ENCODE peak calls at places on chromosomes 6 and 20, in four cellular contexts. D, M, O and B are unnamed samples.
A peak's percentile ranks its signal among the peaks of the same experiment; 100 is the strongest.

GRCh38 chr6:16316741-16317251 is 78.4 kb downstream of the GMPR start:
- ATAC-seq in D (peak; percentile 84), M (peak; percentile 44), O (peak; percentile 60), B (no peak)

GRCh38 chr6:52305948-52306767 is 21.6 kb upstream of the MCM3 start:
- ATAC-seq in D (no peak), M (no peak), O (no peak), B (no peak)

GRCh38 chr20:32672315-32672981 is 1.3 kb downstream of the C20orf203 start:
- ATAC-seq in D (peak; percentile 76), M (no peak), O (peak; percentile 54), B (no peak)

GRCh38 chr20:21681932-21682318 is 23.5 kb upstream of the PAX1 start:
- ATAC-seq in D (no peak), M (no peak), O (no peak), B (no peak)

GRCh38 chr6:40371621-40372020 is 215.5 kb downstream of the LRFN2 start:
- ATAC-seq in D (no peak), M (no peak), O (no peak), B (no peak)

GRCh38 chr6:108748063-108748462 is 100.2 kb upstream of the ARMC2 start:
- ATAC-seq in D (no peak), M (no peak), O (no peak), B (no peak)

GRCh38 chr6:157083343-157083742 is 240.0 kb downstream of the TMEM242 start:
- ATAC-seq in D (no peak), M (no peak), O (no peak), B (no peak)

GRCh38 chr20:2331092-2331491 is 35.3 kb downstream of the TGM3 start:
- ATAC-seq in D (no peak), M (no peak), O (no peak), B (no peak)

GRCh38 chr6:28724395-28724794 is 198.7 kb downstream of the GPX5 start:
- ATAC-seq in D (no peak), M (no peak), O (no peak), B (no peak)

GRCh38 chr6:12313992-12314589 is 23.9 kb downstream of the EDN1 start:
- ATAC-seq in D (no peak), M (peak; percentile 83), O (no peak), B (no peak)

GRCh38 chr6:131640100-131640499 is 3.0 kb downstream of the ENPP3 start:
- ATAC-seq in D (peak; percentile 23), M (no peak), O (no peak), B (no peak)

GRCh38 chr6:40998661-40999060 is 40.4 kb downstream of the UNC5CL start:
- ATAC-seq in D (peak; percentile 25), M (no peak), O (no peak), B (no peak)

GRCh38 chr6:111758608-111759293 is 114.5 kb downstream of the FYN start:
- ATAC-seq in D (no peak), M (no peak), O (no peak), B (no peak)

GRCh38 chr20:25058051-25058796 is at the start of gene ACSS1:
- ATAC-seq in D (no peak), M (peak; percentile 68), O (peak; percentile 7), B (peak; percentile 58)

GRCh38 chr6:101502818-101503217 is 109.3 kb downstream of the GRIK2 start:
- ATAC-seq in D (no peak), M (no peak), O (no peak), B (no peak)

GRCh38 chr6:91634791-91635190 is 1047.9 kb upstream of the MAP3K7 start:
- ATAC-seq in D (no peak), M (no peak), O (no peak), B (no peak)

GRCh38 chr6:151391471-151392428 is at the start of gene ZBTB2:
- ATAC-seq in D (peak; percentile 22), M (peak; percentile 56), O (peak; percentile 55), B (peak; percentile 9)

GRCh38 chr6:1654095-1654494 is 44.4 kb downstream of the FOXC1 start:
- ATAC-seq in D (no peak), M (no peak), O (no peak), B (no peak)

GRCh38 chr6:88920088-88920487 is 43.3 kb downstream of the RNGTT start:
- ATAC-seq in D (no peak), M (no peak), O (no peak), B (no peak)

GRCh38 chr6:167212716-167213011 is 54.9 kb upstream of the GPR31 start:
- ATAC-seq in D (no peak), M (no peak), O (no peak), B (no peak)

GRCh38 chr6:5072440-5072839 is 12.7 kb upstream of the PPP1R3G start:
- ATAC-seq in D (no peak), M (no peak), O (no peak), B (no peak)

GRCh38 chr6:46505693-46506512 is 14.7 kb upstream of the RCAN2 start:
- ATAC-seq in D (no peak), M (no peak), O (no peak), B (no peak)

GRCh38 chr6:134851548-134851947 is 98.4 kb downstream of the ALDH8A1 start:
- ATAC-seq in D (no peak), M (no peak), O (no peak), B (no peak)

GRCh38 chr6:134849920-134850447 is 99.9 kb downstream of the ALDH8A1 start:
- ATAC-seq in D (no peak), M (no peak), O (peak; percentile 34), B (no peak)

GRCh38 chr6:134850906-134851305 is 99.0 kb downstream of the ALDH8A1 start:
- ATAC-seq in D (no peak), M (no peak), O (no peak), B (no peak)

GRCh38 chr6:134848076-134848475 is 101.8 kb downstream of the ALDH8A1 start:
- ATAC-seq in D (no peak), M (no peak), O (no peak), B (no peak)

DNA sequence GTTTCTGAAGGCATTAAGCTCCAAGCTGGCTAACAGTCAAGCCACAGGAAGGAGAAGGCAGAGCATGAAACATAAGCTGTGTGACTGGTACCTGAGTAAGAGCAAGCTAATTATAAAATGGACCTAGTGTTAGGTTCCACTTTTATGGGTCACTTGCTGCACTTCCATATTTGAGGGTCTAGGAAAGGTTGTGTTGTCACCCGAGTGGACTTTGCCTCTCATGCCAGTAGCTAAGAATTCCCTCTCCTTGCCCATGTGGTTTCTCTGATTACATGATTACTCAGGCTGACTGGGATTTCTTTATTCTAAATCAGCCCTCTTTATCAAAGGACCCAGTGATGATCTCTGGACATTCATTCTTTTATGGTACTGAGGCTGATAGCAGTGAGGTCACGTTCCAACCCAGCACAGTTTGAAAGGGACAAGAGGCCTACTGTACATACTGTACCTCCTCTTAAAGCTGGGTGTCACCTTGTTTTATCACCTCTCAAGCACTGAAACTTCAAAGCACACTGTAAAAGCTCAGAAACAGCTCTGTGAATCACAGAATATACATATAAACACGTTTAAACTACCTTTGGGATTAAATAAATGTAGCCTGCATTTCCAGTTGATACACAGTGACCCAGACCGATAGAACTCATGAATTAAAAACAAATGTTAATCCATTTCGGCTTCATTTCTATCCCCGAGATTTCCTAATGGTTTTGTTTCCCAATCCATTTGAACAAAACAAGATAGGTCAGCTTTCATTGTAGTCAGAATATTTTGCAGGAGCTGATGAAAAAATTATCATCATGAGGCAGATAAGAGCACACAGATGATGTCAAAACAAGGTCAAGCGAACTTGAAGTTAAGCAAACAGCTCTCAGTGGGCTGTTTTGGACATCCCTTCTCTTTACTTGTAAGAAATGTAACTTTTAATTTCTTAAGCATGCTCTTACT is 96.5 kb downstream of the ALDH8A1 start:
- ATAC-seq in D (no peak), M (peak; percentile 21), O (peak; percentile 72), B (peak; percentile 74)
- TF ChIP-seq EP300 in D (no peak), M (no peak), O (no peak), B (no peak)

GRCh38 chr20:19785173-19785799 is 27.2 kb downstream of the RIN2 start:
- ATAC-seq in D (no peak), M (peak; percentile 25), O (no peak), B (peak; percentile 46)

GRCh38 chr20:19787366-19787765 is 29.3 kb downstream of the RIN2 start:
- ATAC-seq in D (no peak), M (no peak), O (no peak), B (no peak)

GRCh38 chr20:19784511-19785172 is 26.6 kb downstream of the RIN2 start:
- ATAC-seq in D (peak; percentile 80), M (peak; percentile 95), O (peak; percentile 91), B (peak; percentile 79)

GRCh38 chr20:19785886-19786285 is 27.8 kb downstream of the RIN2 start:
- ATAC-seq in D (no peak), M (no peak), O (no peak), B (no peak)

DNA sequence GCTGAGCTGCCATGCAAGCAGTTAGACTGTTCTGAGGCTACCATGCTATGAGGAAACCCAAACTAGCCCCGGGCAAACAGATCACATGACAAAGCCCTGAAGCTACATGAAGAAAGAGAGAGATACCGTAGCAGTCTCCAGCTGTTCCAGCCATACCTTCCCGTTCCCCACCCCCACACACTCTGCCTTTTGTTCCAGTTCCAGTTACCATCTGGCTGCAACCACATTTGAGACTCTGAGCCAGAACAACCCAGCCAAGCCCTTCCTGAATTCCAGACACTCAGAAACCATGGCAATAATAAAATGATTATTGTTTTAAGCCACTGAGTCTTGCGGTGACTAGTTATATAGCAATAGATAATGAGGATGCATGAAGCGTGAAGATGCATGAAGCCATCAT is 28.3 kb downstream of the RIN2 start:
- ATAC-seq in D (no peak), M (no peak), O (no peak), B (peak; percentile 54)
- TF ChIP-seq EP300 in D (no peak), M (no peak), O (no peak), B (no peak)

GRCh38 chr6:14638932-14639875 is 521.6 kb downstream of the CD83 start:
- ATAC-seq in D (peak; percentile 45), M (no peak), O (no peak), B (peak; percentile 63)
- TF ChIP-seq EP300 in D (peak; percentile 23), M (no peak), O (no peak), B (no peak)

GRCh38 chr20:18496740-18497592 is at the start of gene RBBP9:
- ATAC-seq in D (peak; percentile 100), M (peak; percentile 100), O (peak; percentile 100), B (peak; percentile 99)
- TF ChIP-seq EP300 in D (no peak), M (no peak), O (peak; percentile 35), B (no peak)

GRCh38 chr20:59032023-59032712 is at the start of gene ATP5F1E:
- ATAC-seq in D (peak; percentile 97), M (peak; percentile 99), O (peak; percentile 99), B (peak; percentile 100)
- TF ChIP-seq EP300 in D (no peak), M (no peak), O (no peak), B (no peak)

GRCh38 chr6:14317616-14318015 is 200.0 kb downstream of the CD83 start:
- ATAC-seq in D (no peak), M (no peak), O (no peak), B (no peak)
- TF ChIP-seq EP300 in D (no peak), M (no peak), O (no peak), B (no peak)

GRCh38 chr6:137156650-137157049 is 16.8 kb downstream of the IL22RA2 start:
- ATAC-seq in D (no peak), M (no peak), O (no peak), B (no peak)
- TF ChIP-seq EP300 in D (no peak), M (no peak), O (no peak), B (no peak)

GRCh38 chr6:31834367-31834703 is 6.8 kb downstream of the HSPA1B start:
- ATAC-seq in D (peak; percentile 79), M (peak; percentile 89), O (peak; percentile 85), B (peak; percentile 92)
- TF ChIP-seq EP300 in D (peak; percentile 83), M (no peak), O (no peak), B (no peak)

GRCh38 chr6:103079867-103080266 is 1686.4 kb downstream of the GRIK2 start:
- ATAC-seq in D (no peak), M (no peak), O (no peak), B (no peak)
- TF ChIP-seq EP300 in D (no peak), M (no peak), O (no peak), B (no peak)